ENCODE peak calls at places on chromosome X, in ten cellular contexts. A, B, K, N, P, L, V, U, I and O are unnamed samples.
A peak's percentile ranks its signal among the peaks of the same experiment; 100 is the strongest.

GRCh38 chrX:42930951-42931350 is 153.0 kb upstream of the PPP1R2C start:
- DNase-seq in A (no peak), B (no peak), K (no peak), N (no peak), P (no peak), L (no peak), V (no peak), U (no peak), I (no peak), O (no peak)

GRCh38 chrX:85499400-85499799 is 119.9 kb upstream of the POF1B start:
- DNase-seq in A (no peak), B (no peak), K (no peak), N (no peak), P (no peak), L (no peak), V (no peak), U (no peak), I (no peak), O (no peak)

GRCh38 chrX:81957900-81958545 is 756.1 kb downstream of the SH3BGRL start:
- DNase-seq in A (peak; percentile 5), B (peak; percentile 1), K (no peak), N (peak; percentile 42), P (peak; percentile 0), L (no peak), V (no peak), U (no peak), I (peak; percentile 29), O (no peak)

GRCh38 chrX:97461763-97462162 is 578.1 kb downstream of the RPA4 start:
- DNase-seq in A (no peak), B (no peak), K (no peak), N (no peak), P (no peak), L (no peak), V (no peak), U (no peak), I (no peak), O (no peak)

GRCh38 chrX:26918633-26919032 is 544.5 kb downstream of the PPP4R3C start:
- DNase-seq in A (no peak), B (peak; percentile 0), K (no peak), N (no peak), P (no peak), L (no peak), V (no peak), U (peak; percentile 23), I (peak; percentile 3), O (no peak)

GRCh38 chrX:14872355-14872754 is 514 bp downstream of the FANCB start:
- DNase-seq in A (no peak), B (no peak), K (no peak), N (no peak), P (peak; percentile 37), L (no peak), V (no peak), U (no peak), I (no peak), O (no peak)

GRCh38 chrX:40085086-40085551 is 12.6 kb downstream of the BCOR start:
- DNase-seq in A (no peak), B (no peak), K (no peak), N (no peak), P (peak; percentile 61), L (no peak), V (no peak), U (no peak), I (no peak), O (no peak)

GRCh38 chrX:135977611-135978010 is 3.8 kb upstream of the MMGT1 start:
- DNase-seq in A (no peak), B (no peak), K (no peak), N (no peak), P (peak; percentile 82), L (no peak), V (no peak), U (no peak), I (no peak), O (no peak)

GRCh38 chrX:10496345-10496965 is 123.9 kb downstream of the MID1 start:
- DNase-seq in A (no peak), B (no peak), K (no peak), N (no peak), P (peak; percentile 32), L (no peak), V (no peak), U (no peak), I (no peak), O (no peak)

GRCh38 chrX:152884171-152884570 is 13.7 kb upstream of the ZNF185 start:
- DNase-seq in A (no peak), B (no peak), K (no peak), N (no peak), P (no peak), L (no peak), V (no peak), U (no peak), I (no peak), O (no peak)

GRCh38 chrX:23637187-23637586 is 30.1 kb upstream of the PRDX4 start:
- DNase-seq in A (no peak), B (no peak), K (peak; percentile 31), N (no peak), P (peak; percentile 2), L (no peak), V (no peak), U (no peak), I (peak; percentile 24), O (no peak)

GRCh38 chrX:65609237-65609636 is 58.2 kb upstream of the MSN start:
- DNase-seq in A (no peak), B (no peak), K (no peak), N (no peak), P (no peak), L (no peak), V (no peak), U (no peak), I (no peak), O (no peak)

GRCh38 chrX:33726281-33727160 is 405.6 kb downstream of the FAM47A start:
- DNase-seq in A (no peak), B (no peak), K (no peak), N (no peak), P (no peak), L (no peak), V (no peak), U (no peak), I (no peak), O (no peak)

GRCh38 chrX:82230013-82230412 is 1028.1 kb downstream of the SH3BGRL start:
- DNase-seq in A (no peak), B (no peak), K (no peak), N (no peak), P (no peak), L (no peak), V (no peak), U (no peak), I (no peak), O (no peak)

GRCh38 chrX:154596290-154596929 is 11.5 kb downstream of the CTAG1A start:
- DNase-seq in A (no peak), B (no peak), K (no peak), N (no peak), P (peak; percentile 65), L (no peak), V (peak; percentile 65), U (no peak), I (no peak), O (no peak)

GRCh38 chrX:113421432-113421831 is 580.8 kb upstream of the AMOT start:
- DNase-seq in A (no peak), B (no peak), K (no peak), N (no peak), P (no peak), L (no peak), V (no peak), U (no peak), I (no peak), O (no peak)

GRCh38 chrX:137424679-137425078 is 141.2 kb upstream of the ZIC3 start:
- DNase-seq in A (no peak), B (no peak), K (no peak), N (no peak), P (no peak), L (no peak), V (no peak), U (no peak), I (no peak), O (no peak)

GRCh38 chrX:24494544-24495113 is 29.5 kb downstream of the PDK3 start:
- DNase-seq in A (peak; percentile 8), B (peak; percentile 41), K (no peak), N (peak; percentile 50), P (peak; percentile 62), L (no peak), V (peak; percentile 54), U (no peak), I (no peak), O (no peak)

GRCh38 chrX:112840382-112841113 is at the start of gene AMOT:
- DNase-seq in A (peak; percentile 44), B (peak; percentile 68), K (peak; percentile 39), N (no peak), P (peak; percentile 15), L (peak; percentile 4), V (no peak), U (peak; percentile 57), I (peak; percentile 51), O (peak; percentile 31)

GRCh38 chrX:14528629-14529287 is 578 bp upstream of the GLRA2 start:
- DNase-seq in A (peak; percentile 0), B (peak; percentile 83), K (no peak), N (peak; percentile 44), P (peak; percentile 26), L (peak; percentile 51), V (no peak), U (peak; percentile 40), I (peak; percentile 21), O (peak; percentile 29)

GRCh38 chrX:136168929-136169735 is 21.8 kb downstream of the FHL1 start:
- DNase-seq in A (peak; percentile 34), B (peak; percentile 70), K (no peak), N (peak; percentile 7), P (peak; percentile 79), L (no peak), V (peak; percentile 61), U (no peak), I (no peak), O (no peak)

GRCh38 chrX:115939070-115939469 is 231.5 kb upstream of the AGTR2 start:
- DNase-seq in A (no peak), B (no peak), K (no peak), N (no peak), P (no peak), L (no peak), V (no peak), U (no peak), I (peak; percentile 50), O (no peak)

GRCh38 chrX:8139713-8140112 is 31.4 kb downstream of the VCX2 start:
- DNase-seq in A (no peak), B (no peak), K (no peak), N (no peak), P (peak; percentile 34), L (no peak), V (no peak), U (peak; percentile 28), I (no peak), O (no peak)

GRCh38 chrX:108511721-108512120 is 72.1 kb downstream of the COL4A5 start:
- DNase-seq in A (no peak), B (no peak), K (no peak), N (no peak), P (peak; percentile 14), L (no peak), V (no peak), U (no peak), I (no peak), O (no peak)

GRCh38 chrX:134388161-134389109 is 71.5 kb upstream of the HPRT1 start:
- DNase-seq in A (no peak), B (no peak), K (no peak), N (no peak), P (no peak), L (no peak), V (peak; percentile 19), U (peak; percentile 7), I (peak; percentile 40), O (no peak)

GRCh38 chrX:44651347-44651746 is 108.7 kb upstream of the FUNDC1 start:
- DNase-seq in A (no peak), B (peak; percentile 75), K (no peak), N (no peak), P (no peak), L (no peak), V (no peak), U (no peak), I (no peak), O (no peak)

GRCh38 chrX:56978172-56978571 is 17.2 kb downstream of the SPIN3 start:
- DNase-seq in A (peak; percentile 15), B (peak; percentile 33), K (no peak), N (no peak), P (peak; percentile 47), L (peak; percentile 1), V (no peak), U (peak; percentile 1), I (peak; percentile 41), O (no peak)

GRCh38 chrX:110341189-110342035 is 17.2 kb upstream of the RTL9 start:
- DNase-seq in A (no peak), B (no peak), K (no peak), N (no peak), P (peak; percentile 88), L (no peak), V (peak; percentile 26), U (no peak), I (no peak), O (no peak)